ENCODE peak calls at places on chromosomes 2 and 18, in four cellular contexts. One of them, this sample, is unnamed.

GRCh38 chr18:3864669-3865298 is 414.8 kb downstream of the TGIF1 start:
- DNase-seq in PC-3: no peak
- DNase-seq in MM.1S: no peak
- DNase-seq in GM23338: no peak
- DNase-seq in this sample: no peak

GRCh38 chr2:102514061-102514785 is 41.2 kb downstream of the SLC9A4 start:
- DNase-seq in PC-3: peak; percentile 97
- DNase-seq in MM.1S: no peak
- DNase-seq in GM23338: peak; percentile 14
- DNase-seq in this sample: peak; percentile 94

GRCh38 chr2:25912851-25913695 is 34.8 kb upstream of the ASXL2 start:
- DNase-seq in PC-3: peak; percentile 8
- DNase-seq in MM.1S: no peak
- DNase-seq in GM23338: peak; percentile 82
- DNase-seq in this sample: no peak

GRCh38 chr2:65686928-65687521 is 254.6 kb upstream of the SPRED2 start:
- DNase-seq in PC-3: peak; percentile 23
- DNase-seq in MM.1S: no peak
- DNase-seq in GM23338: peak; percentile 41
- DNase-seq in this sample: peak; percentile 39

GRCh38 chr2:230896346-230897115 is 28.5 kb downstream of the GPR55 start:
- DNase-seq in PC-3: no peak
- DNase-seq in MM.1S: no peak
- DNase-seq in GM23338: no peak
- DNase-seq in this sample: no peak

GRCh38 chr18:6313427-6313826 is 101.3 kb downstream of the L3MBTL4 start:
- DNase-seq in PC-3: no peak
- DNase-seq in MM.1S: no peak
- DNase-seq in GM23338: no peak
- DNase-seq in this sample: no peak

GRCh38 chr2:24651643-24652003 is 141.6 kb downstream of the PTRHD1 start:
- DNase-seq in PC-3: no peak
- DNase-seq in MM.1S: no peak
- DNase-seq in GM23338: no peak
- DNase-seq in this sample: no peak

GRCh38 chr2:158761626-158762025 is 33.5 kb upstream of the DAPL1 start:
- DNase-seq in PC-3: no peak
- DNase-seq in MM.1S: no peak
- DNase-seq in GM23338: no peak
- DNase-seq in this sample: peak; percentile 100

GRCh38 chr2:224147174-224147573 is 108.1 kb upstream of the SERPINE2 start:
- DNase-seq in PC-3: peak; percentile 71
- DNase-seq in MM.1S: no peak
- DNase-seq in GM23338: no peak
- DNase-seq in this sample: peak; percentile 75

GRCh38 chr18:22475426-22476100 is 57.8 kb upstream of the CTAGE1 start:
- DNase-seq in PC-3: no peak
- DNase-seq in MM.1S: no peak
- DNase-seq in GM23338: no peak
- DNase-seq in this sample: no peak

GRCh38 chr18:11183621-11184020 is 34.3 kb upstream of the PIEZO2 start:
- DNase-seq in PC-3: no peak
- DNase-seq in MM.1S: no peak
- DNase-seq in GM23338: no peak
- DNase-seq in this sample: no peak

GRCh38 chr2:41610501-41611242 is 437.1 kb upstream of the PKDCC start:
- DNase-seq in PC-3: no peak
- DNase-seq in MM.1S: peak; percentile 9
- DNase-seq in GM23338: no peak
- DNase-seq in this sample: no peak

GRCh38 chr2:9140570-9141378 is 65.8 kb upstream of the ASAP2 start:
- DNase-seq in PC-3: no peak
- DNase-seq in MM.1S: no peak
- DNase-seq in GM23338: no peak
- DNase-seq in this sample: no peak

GRCh38 chr2:219554369-219554768 is 10.5 kb downstream of the TMEM198 start:
- DNase-seq in PC-3: no peak
- DNase-seq in MM.1S: no peak
- DNase-seq in GM23338: no peak
- DNase-seq in this sample: no peak

GRCh38 chr2:224378087-224379085 is 23.5 kb downstream of the FAM124B start:
- DNase-seq in PC-3: peak; percentile 32
- DNase-seq in MM.1S: no peak
- DNase-seq in GM23338: no peak
- DNase-seq in this sample: no peak

GRCh38 chr2:101380376-101380775 is 6.9 kb downstream of the CREG2 start:
- DNase-seq in PC-3: peak; percentile 17
- DNase-seq in MM.1S: no peak
- DNase-seq in GM23338: no peak
- DNase-seq in this sample: peak; percentile 93

GRCh38 chr18:23494992-23495391 is 8.3 kb upstream of the RMC1 start:
- DNase-seq in PC-3: peak; percentile 84
- DNase-seq in MM.1S: no peak
- DNase-seq in GM23338: no peak
- DNase-seq in this sample: peak; percentile 86

GRCh38 chr18:77107218-77107815 is 25.3 kb downstream of the MBP start:
- DNase-seq in PC-3: no peak
- DNase-seq in MM.1S: no peak
- DNase-seq in GM23338: no peak
- DNase-seq in this sample: no peak

GRCh38 chr18:10230072-10230471 is 224.4 kb upstream of the APCDD1 start:
- DNase-seq in PC-3: peak; percentile 86
- DNase-seq in MM.1S: no peak
- DNase-seq in GM23338: peak; percentile 42
- DNase-seq in this sample: peak; percentile 87

GRCh38 chr18:48979944-48980890 is 29.5 kb upstream of the SMAD7 start:
- DNase-seq in PC-3: no peak
- DNase-seq in MM.1S: no peak
- DNase-seq in GM23338: no peak
- DNase-seq in this sample: no peak

GRCh38 chr18:66346833-66347595 is 256.9 kb downstream of the CDH19 start:
- DNase-seq in PC-3: no peak
- DNase-seq in MM.1S: no peak
- DNase-seq in GM23338: no peak
- DNase-seq in this sample: no peak

GRCh38 chr2:158969162-158969716 is 799 bp downstream of the TANC1 start:
- DNase-seq in PC-3: no peak
- DNase-seq in MM.1S: no peak
- DNase-seq in GM23338: peak; percentile 22
- DNase-seq in this sample: no peak

GRCh38 chr2:209147981-209148380 is 275.9 kb upstream of the MAP2 start:
- DNase-seq in PC-3: no peak
- DNase-seq in MM.1S: no peak
- DNase-seq in GM23338: no peak
- DNase-seq in this sample: peak; percentile 29

GRCh38 chr2:42086500-42086953 is 38.7 kb downstream of the PKDCC start:
- DNase-seq in PC-3: peak; percentile 83
- DNase-seq in MM.1S: peak; percentile 55
- DNase-seq in GM23338: peak; percentile 85
- DNase-seq in this sample: peak; percentile 51

GRCh38 chr18:3529597-3529996 is 79.6 kb downstream of the TGIF1 start:
- DNase-seq in PC-3: no peak
- DNase-seq in MM.1S: no peak
- DNase-seq in GM23338: no peak
- DNase-seq in this sample: no peak

GRCh38 chr2:85545780-85546240 is 6.8 kb downstream of the MAT2A start:
- DNase-seq in PC-3: peak; percentile 33
- DNase-seq in MM.1S: no peak
- DNase-seq in GM23338: no peak
- DNase-seq in this sample: no peak

GRCh38 chr2:132415256-132416079 is 1.1 kb upstream of the GPR39 start:
- DNase-seq in PC-3: peak; percentile 79
- DNase-seq in MM.1S: no peak
- DNase-seq in GM23338: peak; percentile 52
- DNase-seq in this sample: no peak

GRCh38 chr2:219521066-219521880 is 7.0 kb downstream of the ASIC4 start:
- DNase-seq in PC-3: peak; percentile 61
- DNase-seq in MM.1S: no peak
- DNase-seq in GM23338: peak; percentile 88
- DNase-seq in this sample: no peak

GRCh38 chr18:34501553-34501952 is 208.5 kb upstream of the DTNA start:
- DNase-seq in PC-3: no peak
- DNase-seq in MM.1S: no peak
- DNase-seq in GM23338: no peak
- DNase-seq in this sample: no peak

GRCh38 chr2:128069769-128070168 is 21.2 kb upstream of the UGGT1 start:
- DNase-seq in PC-3: peak; percentile 81
- DNase-seq in MM.1S: no peak
- DNase-seq in GM23338: no peak
- DNase-seq in this sample: peak; percentile 46

GRCh38 chr2:157899125-157899839 is 23.2 kb upstream of the ACVR1 start:
- DNase-seq in PC-3: no peak
- DNase-seq in MM.1S: peak; percentile 88
- DNase-seq in GM23338: no peak
- DNase-seq in this sample: no peak

GRCh38 chr18:26617151-26617554 is 68.8 kb upstream of the KCTD1 start:
- DNase-seq in PC-3: peak; percentile 94
- DNase-seq in MM.1S: no peak
- DNase-seq in GM23338: no peak
- DNase-seq in this sample: peak; percentile 98

GRCh38 chr18:3877678-3878077 is 427.7 kb downstream of the TGIF1 start:
- DNase-seq in PC-3: no peak
- DNase-seq in MM.1S: no peak
- DNase-seq in GM23338: no peak
- DNase-seq in this sample: peak; percentile 40

GRCh38 chr2:235044501-235045271 is 92.9 kb downstream of the SH3BP4 start:
- DNase-seq in PC-3: no peak
- DNase-seq in MM.1S: no peak
- DNase-seq in GM23338: no peak
- DNase-seq in this sample: no peak

GRCh38 chr2:235046561-235046960 is 94.7 kb downstream of the SH3BP4 start:
- DNase-seq in PC-3: no peak
- DNase-seq in MM.1S: no peak
- DNase-seq in GM23338: no peak
- DNase-seq in this sample: no peak

GRCh38 chr2:235047171-235048160 is 95.6 kb downstream of the SH3BP4 start:
- DNase-seq in PC-3: no peak
- DNase-seq in MM.1S: no peak
- DNase-seq in GM23338: no peak
- DNase-seq in this sample: no peak

GRCh38 chr2:235045336-235045972 is 93.6 kb downstream of the SH3BP4 start:
- DNase-seq in PC-3: peak; percentile 16
- DNase-seq in MM.1S: peak; percentile 90
- DNase-seq in GM23338: no peak
- DNase-seq in this sample: no peak

DNA sequence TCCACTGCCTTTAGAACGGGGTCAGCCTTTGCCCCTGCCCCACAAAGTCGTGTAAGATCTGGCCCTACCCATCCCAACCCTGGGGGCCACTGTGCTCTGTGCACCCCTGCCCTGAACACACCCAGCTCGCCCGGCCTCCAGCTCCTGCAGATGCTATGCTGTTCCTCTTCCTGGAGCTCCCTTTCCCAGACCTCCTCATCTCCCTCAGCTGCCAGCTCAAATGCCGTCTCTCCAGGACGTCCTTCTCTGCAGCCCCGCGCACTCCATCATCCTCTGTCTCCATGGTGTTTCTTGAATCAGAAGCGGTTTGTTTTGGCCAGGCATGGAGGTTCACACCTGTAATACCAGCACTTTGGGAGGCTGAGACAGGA is 94.1 kb downstream of the SH3BP4 start:
- DNase-seq in PC-3: no peak
- DNase-seq in MM.1S: no peak
- DNase-seq in GM23338: no peak
- DNase-seq in this sample: no peak
- H3K36me3 ChIP-seq in PC-3: peaks cover 27% of the 10 kb centered on the region
- H3K36me3 ChIP-seq in MM.1S: no peaks in the 10 kb centered on the region
- H3K36me3 ChIP-seq in GM23338: peaks cover 18% of the 10 kb centered on the region
- H3K36me3 ChIP-seq in this sample: peaks cover 33% of the 10 kb centered on the region

GRCh38 chr2:239689410-239689809 is 288.6 kb upstream of the HDAC4 start:
- DNase-seq in PC-3: no peak
- DNase-seq in MM.1S: no peak
- DNase-seq in GM23338: no peak
- DNase-seq in this sample: no peak
- H3K27me3 ChIP-seq in PC-3: peaks cover 90% of the 10 kb centered on the region
- H3K27me3 ChIP-seq in MM.1S: no peaks in the 10 kb centered on the region
- H3K27me3 ChIP-seq in GM23338: no peaks in the 10 kb centered on the region
- H3K27me3 ChIP-seq in this sample: no peaks in the 10 kb centered on the region

DNA sequence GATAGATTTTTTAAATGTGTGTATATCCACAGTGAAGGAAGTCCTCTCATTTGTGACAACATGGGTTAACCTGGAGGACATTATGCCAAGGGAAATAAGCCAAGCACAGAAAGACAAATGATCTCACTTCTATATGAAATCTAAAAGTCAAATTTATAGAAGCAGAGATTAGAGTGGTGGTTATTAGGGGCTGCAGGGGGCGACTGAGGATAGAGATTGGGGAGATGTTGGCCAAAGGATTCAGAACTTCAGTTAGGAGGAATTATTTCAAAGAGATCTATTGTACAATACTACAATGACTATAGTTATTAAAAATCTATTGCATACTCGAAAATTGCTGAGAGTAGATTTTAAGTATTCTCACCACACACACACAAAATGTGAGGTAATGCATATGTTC is 252.4 kb upstream of the SLC39A10 start:
- DNase-seq in PC-3: no peak
- DNase-seq in MM.1S: no peak
- DNase-seq in GM23338: peak; percentile 21
- DNase-seq in this sample: no peak
- TF ChIP-seq CTCF in PC-3: no peak
- TF ChIP-seq CTCF in MM.1S: no peak
- TF ChIP-seq CTCF in GM23338: peak; percentile 63
- TF ChIP-seq CTCF in this sample: no peak

GRCh38 chr2:105376010-105376409 is 22.8 kb downstream of the FHL2 start:
- DNase-seq in PC-3: no peak
- DNase-seq in MM.1S: no peak
- DNase-seq in GM23338: no peak
- DNase-seq in this sample: peak; percentile 37
- H3K36me3 ChIP-seq in PC-3: peaks cover 61% of the 10 kb centered on the region
- H3K36me3 ChIP-seq in MM.1S: no peaks in the 10 kb centered on the region
- H3K36me3 ChIP-seq in GM23338: no peaks in the 10 kb centered on the region
- H3K36me3 ChIP-seq in this sample: peaks cover 14% of the 10 kb centered on the region

GRCh38 chr2:236164983-236165301 is 3.2 kb downstream of the GBX2 start:
- DNase-seq in PC-3: no peak
- DNase-seq in MM.1S: no peak
- DNase-seq in GM23338: no peak
- DNase-seq in this sample: no peak
- H3K27me3 ChIP-seq in PC-3: no peaks in the 10 kb centered on the region
- H3K27me3 ChIP-seq in MM.1S: peaks cover 57% of the 10 kb centered on the region
- H3K27me3 ChIP-seq in GM23338: peaks cover 100% of the 10 kb centered on the region
- H3K27me3 ChIP-seq in this sample: peaks cover 50% of the 10 kb centered on the region

GRCh38 chr2:142601794-142602193 is 275.7 kb upstream of the KYNU start:
- DNase-seq in PC-3: no peak
- DNase-seq in MM.1S: no peak
- DNase-seq in GM23338: no peak
- DNase-seq in this sample: no peak
- TF ChIP-seq CTCF in PC-3: no peak
- TF ChIP-seq CTCF in MM.1S: no peak
- TF ChIP-seq CTCF in GM23338: no peak
- TF ChIP-seq CTCF in this sample: no peak

GRCh38 chr2:30939354-30939753 is 132.1 kb upstream of the CAPN13 start:
- DNase-seq in PC-3: no peak
- DNase-seq in MM.1S: no peak
- DNase-seq in GM23338: no peak
- DNase-seq in this sample: no peak
- H3K36me3 ChIP-seq in PC-3: no peaks in the 10 kb centered on the region
- H3K36me3 ChIP-seq in MM.1S: no peaks in the 10 kb centered on the region
- H3K36me3 ChIP-seq in GM23338: no peaks in the 10 kb centered on the region
- H3K36me3 ChIP-seq in this sample: no peaks in the 10 kb centered on the region

This sample was measured in bronchial epithelial cell.